ENCODE peak calls at places on chromosomes 1 and 21, in eight cellular contexts. One of them, this sample, is unnamed.

GRCh38 chr1:47738560-47739182 is 258.5 kb downstream of the TRABD2B start:
- DNase-seq in lower leg skin: peak
- DNase-seq in KG1: no peak
- DNase-seq in chondrocyte: no peak
- DNase-seq in activated T-cell treated with anti-CD3 and anti-CD28 coated beads for 1 hour: no peak
- DNase-seq in NCI-H1105 treated with DMSO at 0.1 percent for 48 hours: peak
- DNase-seq in astrocyte of the cerebellum: peak
- DNase-seq in AG09309: no peak
- DNase-seq in this sample: peak

GRCh38 chr21:45816794-45817193 is 164.8 kb upstream of the COL6A1 start:
- DNase-seq in activated T-cell treated with anti-CD3 and anti-CD28 coated beads for 1 hour: no peak
- DNase-seq in astrocyte of the cerebellum: no peak
- DNase-seq in KG1: no peak
- DNase-seq in AG09309: no peak
- DNase-seq in chondrocyte: no peak
- DNase-seq in lower leg skin: no peak
- DNase-seq in NCI-H1105 treated with DMSO at 0.1 percent for 48 hours: no peak
- DNase-seq in this sample: no peak

GRCh38 chr1:17167783-17168479 is 37.0 kb upstream of the PADI1 start:
- DNase-seq in astrocyte of the cerebellum: peak
- DNase-seq in activated T-cell treated with anti-CD3 and anti-CD28 coated beads for 1 hour: no peak
- DNase-seq in AG09309: peak
- DNase-seq in KG1: no peak
- DNase-seq in chondrocyte: no peak
- DNase-seq in NCI-H1105 treated with DMSO at 0.1 percent for 48 hours: peak
- DNase-seq in lower leg skin: no peak
- DNase-seq in this sample: no peak

GRCh38 chr1:68120136-68120791 is 69.8 kb upstream of the DIRAS3 start:
- DNase-seq in astrocyte of the cerebellum: peak
- DNase-seq in KG1: peak
- DNase-seq in activated T-cell treated with anti-CD3 and anti-CD28 coated beads for 1 hour: no peak
- DNase-seq in chondrocyte: no peak
- DNase-seq in NCI-H1105 treated with DMSO at 0.1 percent for 48 hours: peak
- DNase-seq in AG09309: peak
- DNase-seq in lower leg skin: no peak
- DNase-seq in this sample: peak

GRCh38 chr1:203351037-203351625 is at the start of gene FMOD:
- DNase-seq in lower leg skin: peak
- DNase-seq in NCI-H1105 treated with DMSO at 0.1 percent for 48 hours: no peak
- DNase-seq in chondrocyte: no peak
- DNase-seq in AG09309: no peak
- DNase-seq in activated T-cell treated with anti-CD3 and anti-CD28 coated beads for 1 hour: no peak
- DNase-seq in astrocyte of the cerebellum: no peak
- DNase-seq in KG1: no peak
- DNase-seq in this sample: peak

GRCh38 chr1:202210370-202210769 is 16.8 kb downstream of the LGR6 start:
- DNase-seq in activated T-cell treated with anti-CD3 and anti-CD28 coated beads for 1 hour: no peak
- DNase-seq in AG09309: no peak
- DNase-seq in astrocyte of the cerebellum: peak
- DNase-seq in KG1: no peak
- DNase-seq in NCI-H1105 treated with DMSO at 0.1 percent for 48 hours: peak
- DNase-seq in lower leg skin: no peak
- DNase-seq in chondrocyte: no peak
- DNase-seq in this sample: no peak

GRCh38 chr1:2226525-2227340 is 1.4 kb upstream of the SKI start:
- DNase-seq in KG1: no peak
- DNase-seq in AG09309: no peak
- DNase-seq in NCI-H1105 treated with DMSO at 0.1 percent for 48 hours: no peak
- DNase-seq in astrocyte of the cerebellum: no peak
- DNase-seq in chondrocyte: peak
- DNase-seq in activated T-cell treated with anti-CD3 and anti-CD28 coated beads for 1 hour: no peak
- DNase-seq in lower leg skin: peak
- DNase-seq in this sample: no peak

GRCh38 chr1:205073511-205073910 is 10.7 kb downstream of the TMEM81 start:
- DNase-seq in NCI-H1105 treated with DMSO at 0.1 percent for 48 hours: no peak
- DNase-seq in astrocyte of the cerebellum: no peak
- DNase-seq in chondrocyte: no peak
- DNase-seq in lower leg skin: peak
- DNase-seq in AG09309: no peak
- DNase-seq in activated T-cell treated with anti-CD3 and anti-CD28 coated beads for 1 hour: no peak
- DNase-seq in KG1: no peak
- DNase-seq in this sample: no peak

GRCh38 chr1:231677442-231677841 is 50.9 kb downstream of the DISC1 start:
- DNase-seq in lower leg skin: no peak
- DNase-seq in NCI-H1105 treated with DMSO at 0.1 percent for 48 hours: no peak
- DNase-seq in astrocyte of the cerebellum: no peak
- DNase-seq in AG09309: no peak
- DNase-seq in KG1: no peak
- DNase-seq in chondrocyte: no peak
- DNase-seq in activated T-cell treated with anti-CD3 and anti-CD28 coated beads for 1 hour: no peak
- DNase-seq in this sample: no peak

GRCh38 chr1:159804924-159805323 is 2.8 kb downstream of the FCRL6 start:
- DNase-seq in NCI-H1105 treated with DMSO at 0.1 percent for 48 hours: no peak
- DNase-seq in lower leg skin: no peak
- DNase-seq in chondrocyte: no peak
- DNase-seq in activated T-cell treated with anti-CD3 and anti-CD28 coated beads for 1 hour: no peak
- DNase-seq in KG1: no peak
- DNase-seq in AG09309: no peak
- DNase-seq in astrocyte of the cerebellum: no peak
- DNase-seq in this sample: no peak

GRCh38 chr1:35810096-35810860 is 2.5 kb downstream of the AGO4 start:
- DNase-seq in NCI-H1105 treated with DMSO at 0.1 percent for 48 hours: no peak
- DNase-seq in astrocyte of the cerebellum: peak
- DNase-seq in AG09309: no peak
- DNase-seq in activated T-cell treated with anti-CD3 and anti-CD28 coated beads for 1 hour: no peak
- DNase-seq in chondrocyte: no peak
- DNase-seq in KG1: no peak
- DNase-seq in lower leg skin: no peak
- DNase-seq in this sample: no peak

GRCh38 chr1:153794671-153795324 is 19.6 kb downstream of the SLC27A3 start:
- DNase-seq in NCI-H1105 treated with DMSO at 0.1 percent for 48 hours: no peak
- DNase-seq in KG1: no peak
- DNase-seq in AG09309: no peak
- DNase-seq in chondrocyte: no peak
- DNase-seq in lower leg skin: peak
- DNase-seq in activated T-cell treated with anti-CD3 and anti-CD28 coated beads for 1 hour: no peak
- DNase-seq in astrocyte of the cerebellum: no peak
- DNase-seq in this sample: no peak

GRCh38 chr1:208374391-208374941 is 130.3 kb upstream of the PLXNA2 start:
- DNase-seq in astrocyte of the cerebellum: peak
- DNase-seq in chondrocyte: no peak
- DNase-seq in KG1: no peak
- DNase-seq in NCI-H1105 treated with DMSO at 0.1 percent for 48 hours: no peak
- DNase-seq in activated T-cell treated with anti-CD3 and anti-CD28 coated beads for 1 hour: no peak
- DNase-seq in lower leg skin: no peak
- DNase-seq in AG09309: no peak
- DNase-seq in this sample: no peak

GRCh38 chr1:119651641-119652040 is 3.6 kb upstream of the ZNF697 start:
- DNase-seq in lower leg skin: no peak
- DNase-seq in KG1: no peak
- DNase-seq in AG09309: no peak
- DNase-seq in chondrocyte: no peak
- DNase-seq in NCI-H1105 treated with DMSO at 0.1 percent for 48 hours: no peak
- DNase-seq in activated T-cell treated with anti-CD3 and anti-CD28 coated beads for 1 hour: no peak
- DNase-seq in astrocyte of the cerebellum: no peak
- DNase-seq in this sample: no peak

GRCh38 chr1:33094971-33095604 is 14.1 kb downstream of the AZIN2 start:
- DNase-seq in chondrocyte: no peak
- DNase-seq in activated T-cell treated with anti-CD3 and anti-CD28 coated beads for 1 hour: no peak
- DNase-seq in AG09309: peak
- DNase-seq in lower leg skin: peak
- DNase-seq in NCI-H1105 treated with DMSO at 0.1 percent for 48 hours: peak
- DNase-seq in KG1: no peak
- DNase-seq in astrocyte of the cerebellum: peak
- DNase-seq in this sample: no peak

GRCh38 chr1:229097356-229097755 is 173.6 kb upstream of the RAB4A start:
- DNase-seq in AG09309: no peak
- DNase-seq in NCI-H1105 treated with DMSO at 0.1 percent for 48 hours: no peak
- DNase-seq in KG1: no peak
- DNase-seq in chondrocyte: no peak
- DNase-seq in astrocyte of the cerebellum: no peak
- DNase-seq in activated T-cell treated with anti-CD3 and anti-CD28 coated beads for 1 hour: no peak
- DNase-seq in lower leg skin: peak
- DNase-seq in this sample: no peak

GRCh38 chr1:1206376-1207253 is at the start of gene TNFRSF18:
- DNase-seq in AG09309: no peak
- DNase-seq in KG1: no peak
- DNase-seq in activated T-cell treated with anti-CD3 and anti-CD28 coated beads for 1 hour: no peak
- DNase-seq in lower leg skin: no peak
- DNase-seq in astrocyte of the cerebellum: no peak
- DNase-seq in NCI-H1105 treated with DMSO at 0.1 percent for 48 hours: no peak
- DNase-seq in chondrocyte: peak
- DNase-seq in this sample: peak

This sample was measured in heart right ventricle.